ENCODE peak calls at places on chromosomes 5 and 9, in ten cellular contexts. T is ovary, K is adrenal gland, Z is K562, A is IMR-90, Y is body of pancreas, G is uterus, V is heart left ventricle, Q is sigmoid colon, F is A549. N is an unnamed sample.
A peak's percentile ranks its signal among the peaks of the same experiment; 100 is the strongest.

GRCh38 chr5:54838843-54839242 is 146.6 kb downstream of the ESM1 start:
- DNase-seq in T (no peak), K (no peak), Z (no peak), A (no peak), Y (no peak), G (no peak), V (no peak), Q (no peak), F (no peak), N (no peak)

GRCh38 chr5:38697013-38697412 is 140.6 kb upstream of the LIFR start:
- DNase-seq in T (no peak), K (no peak), Z (no peak), A (no peak), Y (no peak), G (no peak), V (no peak), Q (no peak), F (no peak), N (no peak)

GRCh38 chr5:175692235-175692995 is 34.5 kb downstream of the HRH2 start:
- DNase-seq in T (no peak), K (no peak), Z (no peak), A (no peak), Y (no peak), G (no peak), V (no peak), Q (peak; percentile 32), F (no peak), N (no peak)

GRCh38 chr5:89901983-89902382 is 507.6 kb downstream of the CETN3 start:
- DNase-seq in T (no peak), K (no peak), Z (no peak), A (no peak), Y (no peak), G (peak; percentile 32), V (no peak), Q (peak; percentile 87), F (no peak), N (peak; percentile 57)

GRCh38 chr9:115466784-115467183 is 348.8 kb upstream of the TNC start:
- DNase-seq in T (no peak), K (no peak), Z (no peak), A (no peak), Y (peak; percentile 7), G (no peak), V (no peak), Q (peak; percentile 67), F (no peak), N (no peak)

GRCh38 chr9:3585616-3586015 is 59.8 kb upstream of the RFX3 start:
- DNase-seq in T (no peak), K (no peak), Z (no peak), A (no peak), Y (no peak), G (no peak), V (no peak), Q (no peak), F (no peak), N (no peak)

GRCh38 chr5:172943283-172943841 is 15.9 kb upstream of the RPL26L1 start:
- DNase-seq in T (peak; percentile 51), K (no peak), Z (peak; percentile 76), A (peak; percentile 80), Y (no peak), G (peak; percentile 76), V (peak; percentile 57), Q (no peak), F (no peak), N (no peak)

GRCh38 chr5:14729448-14730385 is 65.2 kb downstream of the OTULIN start:
- DNase-seq in T (no peak), K (no peak), Z (no peak), A (no peak), Y (no peak), G (no peak), V (no peak), Q (no peak), F (no peak), N (no peak)

GRCh38 chr5:180811623-180812119 is 9.1 kb upstream of the MGAT1 start:
- DNase-seq in T (no peak), K (no peak), Z (no peak), A (no peak), Y (no peak), G (no peak), V (no peak), Q (peak; percentile 66), F (no peak), N (peak; percentile 34)

GRCh38 chr9:137435381-137435891 is 5.7 kb downstream of the ENTPD8 start:
- DNase-seq in T (no peak), K (no peak), Z (no peak), A (no peak), Y (no peak), G (peak; percentile 18), V (peak; percentile 54), Q (no peak), F (no peak), N (no peak)

GRCh38 chr5:82821978-82822927 is 254.9 kb downstream of the TMEM167A start:
- DNase-seq in T (no peak), K (no peak), Z (no peak), A (no peak), Y (no peak), G (no peak), V (no peak), Q (no peak), F (no peak), N (no peak)

GRCh38 chr9:84408416-84408815 is 67.9 kb upstream of the SLC28A3 start:
- DNase-seq in T (no peak), K (no peak), Z (no peak), A (no peak), Y (no peak), G (no peak), V (no peak), Q (no peak), F (no peak), N (no peak)

GRCh38 chr5:58944221-58944620 is 361.3 kb downstream of the RAB3C start:
- DNase-seq in T (no peak), K (no peak), Z (no peak), A (peak; percentile 45), Y (no peak), G (no peak), V (no peak), Q (no peak), F (no peak), N (no peak)

GRCh38 chr5:154278908-154279307 is 88.4 kb downstream of the GALNT10 start:
- DNase-seq in T (no peak), K (no peak), Z (no peak), A (peak; percentile 58), Y (no peak), G (no peak), V (no peak), Q (no peak), F (no peak), N (no peak)

GRCh38 chr5:91136271-91136670 is 246.8 kb downstream of the ARRDC3 start:
- DNase-seq in T (no peak), K (no peak), Z (no peak), A (peak; percentile 14), Y (no peak), G (no peak), V (no peak), Q (no peak), F (no peak), N (no peak)

GRCh38 chr5:80255752-80256479 is at the start of gene SERINC5:
- DNase-seq in T (peak; percentile 86), K (peak; percentile 83), Z (peak; percentile 88), A (peak; percentile 68), Y (peak; percentile 87), G (peak; percentile 79), V (peak; percentile 95), Q (peak; percentile 93), F (peak; percentile 72), N (peak; percentile 83)

GRCh38 chr5:158740358-158740757 is 359.4 kb downstream of the EBF1 start:
- DNase-seq in T (no peak), K (no peak), Z (no peak), A (no peak), Y (no peak), G (no peak), V (no peak), Q (no peak), F (no peak), N (no peak)

GRCh38 chr9:97237311-97237786 is 70.1 kb upstream of the CCDC180 start:
- DNase-seq in T (no peak), K (no peak), Z (peak; percentile 61), A (no peak), Y (no peak), G (no peak), V (no peak), Q (no peak), F (no peak), N (no peak)
- TF ChIP-seq POLR2A in T (no peak), K (no peak), Z (no peak), A (no peak), Y (no peak), G (no peak), V (no peak), Q (no peak), F (no peak), N (no peak)

DNA sequence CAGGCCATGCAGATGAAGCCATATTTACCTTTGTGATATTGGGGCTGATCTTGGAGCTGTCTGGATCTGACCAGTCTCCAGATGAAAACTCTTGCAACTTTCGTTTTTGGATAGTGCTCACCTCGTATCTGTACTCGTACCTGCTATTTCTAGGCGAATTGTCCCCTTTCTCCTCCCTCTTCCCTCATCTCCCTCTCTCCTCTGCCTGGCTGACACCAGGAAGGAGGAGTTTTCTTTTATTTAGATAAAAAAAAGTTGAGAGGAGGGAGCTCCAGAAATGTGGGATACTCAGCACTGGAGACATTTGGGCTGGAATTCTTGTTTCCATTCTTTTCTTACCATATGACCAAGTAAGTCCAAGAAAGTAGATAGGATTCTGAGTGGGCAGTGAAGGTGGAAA is 54.6 kb upstream of the ABL1 start:
- DNase-seq in T (peak; percentile 31), K (no peak), Z (peak; percentile 13), A (no peak), Y (no peak), G (no peak), V (no peak), Q (no peak), F (no peak), N (no peak)
- H3K4me1 ChIP-seq in T (peaks cover 11% of the 10 kb centered on the region), K (peaks cover 6% of the 10 kb centered on the region), Z (no peaks in the 10 kb centered on the region), A (peaks cover 22% of the 10 kb centered on the region), Y (peaks cover 10% of the 10 kb centered on the region), G (peaks cover 17% of the 10 kb centered on the region), V (no peaks in the 10 kb centered on the region), Q (peaks cover 55% of the 10 kb centered on the region), F (peaks cover 50% of the 10 kb centered on the region), N (peaks cover 4% of the 10 kb centered on the region)

GRCh38 chr5:143128412-143129071 is 274.9 kb downstream of the NR3C1 start:
- DNase-seq in T (no peak), K (no peak), Z (no peak), A (no peak), Y (no peak), G (no peak), V (no peak), Q (no peak), F (no peak), N (peak; percentile 17)
- TF ChIP-seq CTCF in T (no peak), K (no peak), Z (no peak), A (no peak), Y (no peak), G (no peak), V (no peak), Q (no peak), F (no peak), N (no peak)

DNA sequence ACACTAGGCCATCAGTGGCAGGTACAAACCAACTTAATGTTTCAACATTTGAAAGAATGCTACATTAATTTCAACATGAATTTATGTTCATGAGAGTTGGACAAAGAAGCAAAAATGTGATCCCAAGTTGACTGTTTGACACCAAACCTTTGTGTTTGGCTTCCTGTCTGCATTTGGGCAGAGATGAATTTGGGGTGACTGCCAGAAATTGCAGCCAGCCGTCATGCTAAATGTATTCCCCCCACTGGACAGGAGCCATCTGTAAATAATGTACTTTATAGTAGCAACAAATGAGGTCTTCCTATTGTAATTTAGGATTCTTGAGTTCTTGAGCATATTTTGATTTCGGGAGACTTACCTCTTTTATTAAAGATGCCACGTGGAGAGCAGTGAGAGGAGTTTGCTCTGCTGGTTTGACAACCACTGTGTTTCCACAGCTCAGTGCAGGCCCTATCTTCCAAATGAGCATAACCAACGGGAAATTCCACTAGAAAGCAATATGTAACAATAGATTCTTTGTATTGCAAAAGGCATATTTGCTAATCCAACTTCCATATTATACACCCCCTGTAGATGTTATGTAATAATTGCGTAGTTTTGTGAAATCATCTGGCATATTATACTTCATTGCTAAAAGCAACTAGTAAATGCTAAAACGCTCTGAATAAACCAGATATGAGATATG is 27.6 kb downstream of the ALDH1A1 start:
- DNase-seq in T (no peak), K (no peak), Z (no peak), A (no peak), Y (no peak), G (no peak), V (no peak), Q (no peak), F (no peak), N (no peak)
- TF ChIP-seq POLR2A in T (no peak), K (no peak), Z (no peak), A (no peak), Y (no peak), G (no peak), V (no peak), Q (no peak), F (no peak), N (no peak)

N was measured in prostate gland.